ENCODE peak calls at places on chromosomes 1 and 21, in four cellular contexts. One of them, this sample, is unnamed.

GRCh38 chr1:22814176-22815042 is 103.8 kb downstream of the EPHB2 start:
- DNase-seq in ACHN: no peak
- DNase-seq in EL: no peak
- DNase-seq in dorsolateral prefrontal cortex: peak
- DNase-seq in this sample: peak

GRCh38 chr1:95084317-95085176 is 11.8 kb upstream of the ALG14 start:
- DNase-seq in dorsolateral prefrontal cortex: no peak
- DNase-seq in ACHN: peak
- DNase-seq in EL: peak
- DNase-seq in this sample: no peak

GRCh38 chr1:63946866-63947491 is 173.2 kb downstream of the ROR1 start:
- DNase-seq in EL: no peak
- DNase-seq in ACHN: no peak
- DNase-seq in dorsolateral prefrontal cortex: no peak
- DNase-seq in this sample: no peak

GRCh38 chr1:212283741-212284140 is 1.5 kb upstream of the PPP2R5A start:
- DNase-seq in ACHN: no peak
- DNase-seq in EL: no peak
- DNase-seq in dorsolateral prefrontal cortex: no peak
- DNase-seq in this sample: no peak

GRCh38 chr1:147719029-147719703 is 41.2 kb downstream of the GJA5 start:
- DNase-seq in EL: no peak
- DNase-seq in ACHN: no peak
- DNase-seq in dorsolateral prefrontal cortex: no peak
- DNase-seq in this sample: no peak

GRCh38 chr1:70760170-70760569 is 287.4 kb downstream of the PTGER3 start:
- DNase-seq in EL: no peak
- DNase-seq in dorsolateral prefrontal cortex: no peak
- DNase-seq in ACHN: no peak
- DNase-seq in this sample: no peak

GRCh38 chr1:248828845-248829244 is 3.1 kb upstream of the SH3BP5L start:
- DNase-seq in dorsolateral prefrontal cortex: no peak
- DNase-seq in EL: peak
- DNase-seq in ACHN: no peak
- DNase-seq in this sample: no peak

GRCh38 chr1:209627349-209628196 is 24.7 kb downstream of the LAMB3 start:
- DNase-seq in ACHN: peak
- DNase-seq in EL: peak
- DNase-seq in dorsolateral prefrontal cortex: peak
- DNase-seq in this sample: peak

GRCh38 chr1:26361605-26362122 is 7.7 kb upstream of the CRYBG2 start:
- DNase-seq in dorsolateral prefrontal cortex: no peak
- DNase-seq in EL: no peak
- DNase-seq in ACHN: no peak
- DNase-seq in this sample: no peak

GRCh38 chr1:203268901-203269653 is 36.2 kb upstream of the BTG2 start:
- DNase-seq in ACHN: peak
- DNase-seq in EL: peak
- DNase-seq in dorsolateral prefrontal cortex: no peak
- DNase-seq in this sample: peak

GRCh38 chr1:15432327-15432726 is 5.9 kb upstream of the CTRC start:
- DNase-seq in EL: no peak
- DNase-seq in dorsolateral prefrontal cortex: no peak
- DNase-seq in ACHN: no peak
- DNase-seq in this sample: no peak

GRCh38 chr1:227093309-227093708 is 153.2 kb downstream of the COQ8A start:
- DNase-seq in EL: no peak
- DNase-seq in ACHN: no peak
- DNase-seq in dorsolateral prefrontal cortex: no peak
- DNase-seq in this sample: no peak

GRCh38 chr21:35801388-35801787 is 258.9 kb downstream of the SETD4 start:
- DNase-seq in dorsolateral prefrontal cortex: no peak
- DNase-seq in EL: no peak
- DNase-seq in ACHN: no peak
- DNase-seq in this sample: no peak

GRCh38 chr21:41567901-41568510 is 60.0 kb upstream of the TMPRSS2 start:
- DNase-seq in ACHN: no peak
- DNase-seq in EL: no peak
- DNase-seq in dorsolateral prefrontal cortex: no peak
- DNase-seq in this sample: no peak

GRCh38 chr1:201790261-201790660 is 38.7 kb upstream of the IPO9 start:
- DNase-seq in EL: peak
- DNase-seq in ACHN: peak
- DNase-seq in dorsolateral prefrontal cortex: no peak
- DNase-seq in this sample: no peak

GRCh38 chr1:17984510-17985085 is 123.0 kb upstream of the IGSF21 start:
- DNase-seq in EL: peak
- DNase-seq in dorsolateral prefrontal cortex: no peak
- DNase-seq in ACHN: peak
- DNase-seq in this sample: no peak